ENCODE peak calls at places on chromosomes 6 and 20, in ten cellular contexts. L is HEK293T; X is Caki2; G is GF-D8; T is neural progenitor cell; N is colonic mucosa; I is activated CD8-positive, alpha-beta memory T cell treated with anti-CD3 and anti-CD28 coated beads for 4 hours; H is NB4; K is CD4-positive, alpha-beta T cell; D is A549. C is an unnamed sample.

GRCh38 chr6:20205722-20206154 is 6.5 kb downstream of the MBOAT1 start:
- DNase-seq in L (no peak), X (no peak), G (no peak), T (no peak), N (no peak), I (no peak), H (peak), K (no peak), D (no peak), C (no peak)

GRCh38 chr6:153001767-153002612 is 519 bp downstream of the MTRF1L start:
- DNase-seq in L (no peak), X (no peak), G (no peak), T (peak), N (peak), I (no peak), H (peak), K (no peak), D (no peak), C (no peak)

GRCh38 chr20:58071991-58072390 is 156.5 kb downstream of the ANKRD60 start:
- DNase-seq in L (no peak), X (no peak), G (no peak), T (no peak), N (peak), I (no peak), H (no peak), K (no peak), D (no peak), C (no peak)

GRCh38 chr6:157223021-157223430 is 100.3 kb downstream of the TMEM242 start:
- DNase-seq in L (no peak), X (no peak), G (peak), T (no peak), N (no peak), I (no peak), H (peak), K (no peak), D (no peak), C (no peak)

GRCh38 chr20:42650345-42650744 is 539.4 kb downstream of the PTPRT start:
- DNase-seq in L (no peak), X (no peak), G (no peak), T (no peak), N (no peak), I (no peak), H (no peak), K (no peak), D (no peak), C (no peak)

GRCh38 chr6:53645850-53646249 is 19.7 kb downstream of the KLHL31 start:
- DNase-seq in L (no peak), X (no peak), G (no peak), T (no peak), N (no peak), I (no peak), H (no peak), K (no peak), D (no peak), C (no peak)

GRCh38 chr6:46191961-46192360 is 21.2 kb upstream of the ENPP5 start:
- DNase-seq in L (no peak), X (no peak), G (no peak), T (no peak), N (no peak), I (no peak), H (no peak), K (no peak), D (no peak), C (no peak)

GRCh38 chr6:89199571-89199970 is 17.6 kb downstream of the GABRR1 start:
- DNase-seq in L (no peak), X (no peak), G (no peak), T (no peak), N (no peak), I (no peak), H (no peak), K (no peak), D (no peak), C (no peak)

GRCh38 chr6:44717431-44717830 is 329.9 kb downstream of the CDC5L start:
- DNase-seq in L (no peak), X (no peak), G (no peak), T (no peak), N (no peak), I (no peak), H (no peak), K (no peak), D (no peak), C (no peak)

GRCh38 chr6:56072856-56073255 is 174.5 kb downstream of the COL21A1 start:
- DNase-seq in L (no peak), X (no peak), G (no peak), T (no peak), N (no peak), I (no peak), H (no peak), K (no peak), D (no peak), C (no peak)